ENCODE peak calls at places on chromosome 19, in six cellular contexts. N, T, H, R, W and Z are unnamed samples. For H3K4me1, the result is how much of the 10 kb centered on the place peaks cover.

GRCh38 chr19:33640773-33641172 is 19.0 kb downstream of the CHST8 start:
- DNase-seq in T (no peak), W (no peak), R (no peak), H (no peak), N (no peak), Z (no peak)

GRCh38 chr19:2675892-2676291 is 26.6 kb downstream of the GNG7 start:
- DNase-seq in H (no peak), W (no peak), R (no peak), N (no peak), T (no peak), Z (no peak)

GRCh38 chr19:46602392-46603194 is 1.5 kb downstream of the CALM3 start:
- DNase-seq in W (no peak), H (peak), N (peak), R (peak), T (no peak), Z (no peak)

GRCh38 chr19:5339950-5340636 is 519 bp downstream of the PTPRS start:
- DNase-seq in T (peak), R (no peak), W (no peak), H (no peak), N (peak), Z (no peak)

GRCh38 chr19:2059422-2060201 is 8.6 kb upstream of the MKNK2 start:
- DNase-seq in R (peak), N (peak), W (peak), T (peak), H (no peak), Z (peak)

GRCh38 chr19:43605875-43606568 is 5.9 kb upstream of the SRRM5 start:
- DNase-seq in N (no peak), W (no peak), T (no peak), H (no peak), R (no peak), Z (no peak)

GRCh38 chr19:2394669-2395292 is 32.6 kb downstream of the TIMM13 start:
- DNase-seq in W (no peak), H (no peak), N (no peak), T (no peak), R (no peak), Z (no peak)

GRCh38 chr19:11458236-11458900 is 22.5 kb downstream of the ELAVL3 start:
- DNase-seq in W (no peak), R (no peak), T (no peak), N (no peak), H (no peak), Z (no peak)

GRCh38 chr19:52778811-52779210 is 7.8 kb downstream of the ZNF600 start:
- DNase-seq in T (no peak), N (peak), H (no peak), W (no peak), R (no peak), Z (no peak)

GRCh38 chr19:38277969-38278680 is 13.8 kb downstream of the SPINT2 start:
- DNase-seq in H (no peak), N (peak), W (peak), R (peak), T (no peak), Z (no peak)

GRCh38 chr19:57245959-57246358 is 5.5 kb downstream of the ZNF805 start:
- DNase-seq in R (no peak), N (no peak), H (no peak), W (no peak), T (no peak), Z (no peak)

GRCh38 chr19:1270168-1270853 is 1.2 kb downstream of the CIRBP start:
- DNase-seq in T (no peak), N (peak), W (no peak), H (no peak), R (no peak), Z (peak)

GRCh38 chr19:39321832-39322176 is 1.1 kb upstream of the LRFN1 start:
- DNase-seq in T (no peak), N (no peak), R (no peak), W (no peak), H (no peak), Z (no peak)

GRCh38 chr19:23823952-23824389 is 65.3 kb upstream of the ZNF681 start:
- DNase-seq in T (peak), N (no peak), W (no peak), H (no peak), R (peak), Z (no peak)

GRCh38 chr19:34173145-34173956 is 1.0 kb downstream of the LSM14A start:
- DNase-seq in W (no peak), N (peak), R (peak), H (peak), T (peak), Z (peak)

GRCh38 chr19:7862413-7862951 is 11.7 kb downstream of the PRR36 start:
- DNase-seq in N (peak), W (no peak), H (peak), R (peak), T (peak), Z (peak)
- H3K4me3 ChIP-seq in N (no peak), W (peak), H (peak), R (peak), T (peak), Z (peak)

GRCh38 chr19:18839465-18840287 is 7.9 kb downstream of the UPF1 start:
- DNase-seq in T (no peak), R (peak), N (no peak), W (no peak), H (no peak), Z (no peak)
- H3K27ac ChIP-seq in T (no peak), R (no peak), N (no peak), W (no peak), H (no peak), Z (no peak)

GRCh38 chr19:13004273-13004672 is 9.0 kb downstream of the NFIX start:
- DNase-seq in R (no peak), H (no peak), T (no peak), W (no peak), N (no peak), Z (no peak)

GRCh38 chr19:13002389-13002898 is 7.2 kb downstream of the NFIX start:
- DNase-seq in R (no peak), T (no peak), H (no peak), N (peak), W (no peak), Z (peak)

GRCh38 chr19:13002970-13003540 is 7.8 kb downstream of the NFIX start:
- DNase-seq in R (no peak), W (no peak), T (no peak), N (no peak), H (no peak), Z (no peak)

GRCh38 chr19:13001166-13001501 is 5.9 kb downstream of the NFIX start:
- DNase-seq in N (no peak), T (no peak), R (no peak), W (no peak), H (no peak), Z (peak)

GRCh38 chr19:13001502-13002388 is 6.5 kb downstream of the NFIX start:
- DNase-seq in T (no peak), R (peak), N (peak), W (no peak), H (no peak), Z (peak)
- H3K4me1 ChIP-seq in T (under half), R (under half), N (under half), W (under half), H (under half), Z (half or more)

DNA sequence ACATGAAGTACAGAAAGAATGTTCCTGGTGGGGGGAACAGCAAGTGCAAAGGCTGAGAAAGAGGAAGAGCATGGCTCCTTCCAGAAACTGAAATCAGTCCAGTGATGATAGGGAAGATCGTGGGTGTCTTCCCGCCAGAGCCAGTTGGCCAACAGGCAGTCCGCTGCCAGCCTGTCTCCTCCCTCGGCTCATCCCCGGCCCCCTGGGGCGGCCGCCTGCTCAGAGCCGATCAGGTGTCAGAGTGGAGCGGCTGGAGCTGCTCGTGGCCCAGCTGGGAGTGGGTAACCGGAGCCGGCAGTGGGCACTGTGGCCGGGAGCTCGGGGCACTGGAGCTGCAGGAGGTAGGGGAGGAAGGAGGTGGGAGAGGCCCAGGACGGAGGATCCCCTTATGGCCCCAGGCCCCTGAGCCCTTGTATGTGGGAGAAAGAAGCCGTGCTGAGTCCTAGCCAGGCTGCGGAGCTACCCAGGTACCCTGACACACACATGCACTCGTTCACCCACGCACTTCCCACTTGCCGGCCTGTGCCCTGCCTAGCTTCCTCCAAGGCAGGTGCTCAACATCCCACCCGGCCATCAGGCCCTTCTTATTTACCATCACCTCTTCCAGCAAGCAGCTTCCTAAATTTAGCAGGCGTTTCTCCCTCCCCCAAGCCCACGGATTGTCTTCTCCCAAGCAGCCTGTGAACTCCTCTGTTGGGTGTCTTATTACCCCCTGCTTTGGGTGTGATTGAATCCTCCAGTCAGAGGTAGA is 1.7 kb downstream of the ANKRD24 start:
- DNase-seq in H (no peak), R (no peak), W (no peak), T (peak), N (peak), Z (peak)
- H3K4me3 ChIP-seq in H (no peak), R (no peak), W (no peak), T (no peak), N (no peak), Z (peak)

GRCh38 chr19:53907690-53908089 is 1.4 kb upstream of the CACNG7 start:
- DNase-seq in W (no peak), R (no peak), H (no peak), N (no peak), T (no peak), Z (peak)

GRCh38 chr19:53910170-53910518 is 1.1 kb downstream of the CACNG7 start:
- DNase-seq in H (no peak), R (no peak), W (no peak), T (peak), N (no peak), Z (no peak)

GRCh38 chr19:53909471-53910169 is 542 bp downstream of the CACNG7 start:
- DNase-seq in N (no peak), W (no peak), R (no peak), H (no peak), T (peak), Z (no peak)

GRCh38 chr19:53908106-53908932 is 759 bp upstream of the CACNG7 start:
- DNase-seq in N (peak), H (no peak), T (peak), W (no peak), R (peak), Z (peak)

GRCh38 chr19:53908933-53909415 is at the start of gene CACNG7:
- DNase-seq in R (no peak), N (no peak), H (no peak), T (peak), W (no peak), Z (peak)
- H3K27ac ChIP-seq in R (no peak), N (no peak), H (no peak), T (no peak), W (no peak), Z (no peak)

GRCh38 chr19:44718441-44719261 is 19.7 kb downstream of the CEACAM16 start:
- DNase-seq in N (no peak), H (no peak), R (peak), W (no peak), T (peak), Z (peak)

GRCh38 chr19:44723299-44723951 is 24.5 kb downstream of the CEACAM16 start:
- DNase-seq in W (no peak), T (no peak), N (no peak), H (no peak), R (no peak), Z (no peak)

GRCh38 chr19:44719262-44719701 is 20.3 kb downstream of the CEACAM16 start:
- DNase-seq in T (no peak), R (no peak), H (no peak), N (no peak), W (no peak), Z (no peak)

GRCh38 chr19:44722131-44723121 is 23.5 kb downstream of the CEACAM16 start:
- DNase-seq in H (no peak), N (no peak), W (no peak), R (no peak), T (no peak), Z (no peak)

GRCh38 chr19:44720945-44721344 is 22.0 kb downstream of the CEACAM16 start:
- DNase-seq in W (no peak), T (no peak), H (no peak), N (no peak), R (no peak), Z (no peak)
- H3K4me1 ChIP-seq in W (under half), T (under half), H (under half), N (under half), R (under half), Z (under half)

GRCh38 chr19:36573020-36573947 is at the start of gene ZNF529:
- DNase-seq in R (peak), T (peak), W (peak), N (peak), H (peak), Z (peak)

GRCh38 chr19:36577271-36577996 is 4.3 kb upstream of the ZNF529 start:
- DNase-seq in T (no peak), R (no peak), H (no peak), W (no peak), N (no peak), Z (no peak)

GRCh38 chr19:36572593-36573019 is 486 bp downstream of the ZNF529 start:
- DNase-seq in T (no peak), R (no peak), N (no peak), H (no peak), W (no peak), Z (no peak)

GRCh38 chr19:36573948-36574726 is 1.0 kb upstream of the ZNF529 start:
- DNase-seq in T (no peak), W (no peak), N (peak), H (no peak), R (peak), Z (no peak)

GRCh38 chr19:36574762-36575161 is 1.7 kb upstream of the ZNF529 start:
- DNase-seq in H (no peak), W (no peak), R (no peak), N (peak), T (no peak), Z (no peak)
- H3K4me3 ChIP-seq in H (no peak), W (peak), R (no peak), N (peak), T (peak), Z (peak)

GRCh38 chr19:16657384-16657783 is 2.6 kb downstream of the SMIM7 start:
- DNase-seq in N (no peak), T (no peak), R (no peak), H (no peak), W (no peak), Z (no peak)

GRCh38 chr19:16660763-16661479 is at the start of gene TMEM38A:
- DNase-seq in R (peak), N (peak), H (peak), T (peak), W (no peak), Z (peak)

GRCh38 chr19:16659832-16660708 is at the start of gene SMIM7:
- DNase-seq in W (peak), H (peak), N (peak), R (peak), T (peak), Z (peak)

GRCh38 chr19:16659464-16659831 is 496 bp downstream of the SMIM7 start:
- DNase-seq in W (no peak), R (no peak), H (no peak), N (no peak), T (no peak), Z (no peak)

DNA sequence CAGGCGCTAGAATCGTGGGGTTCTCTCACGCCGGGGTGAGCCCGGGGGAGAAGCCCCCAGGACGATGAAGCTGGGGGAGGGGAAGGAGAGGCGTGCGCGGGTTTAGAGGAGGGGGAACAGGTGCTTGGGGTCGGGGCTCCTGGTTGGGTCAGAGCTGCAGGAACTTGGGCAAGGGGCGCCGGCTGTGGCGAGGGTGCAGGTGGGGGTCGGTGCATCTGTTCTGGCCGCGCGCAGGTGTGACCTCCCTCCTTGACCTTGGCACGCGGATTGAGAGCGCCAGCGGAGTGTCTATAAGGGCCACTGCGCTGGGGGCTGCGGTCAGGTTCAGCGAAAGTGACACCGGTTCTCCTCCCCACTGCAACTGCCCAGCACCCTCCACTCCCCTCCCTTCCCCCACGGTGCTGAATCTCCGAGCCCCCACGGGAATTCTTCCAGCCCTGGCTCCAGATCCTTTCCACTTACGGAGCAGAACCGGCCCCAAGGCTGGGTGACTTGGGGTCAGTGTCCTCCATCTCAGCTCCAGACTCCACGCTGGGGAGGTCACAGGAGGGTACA is 618 bp downstream of the TMEM38A start:
- DNase-seq in N (peak), T (peak), R (peak), W (no peak), H (peak), Z (peak)
- H3K27ac ChIP-seq in N (no peak), T (no peak), R (peak), W (peak), H (peak), Z (peak)

DNA sequence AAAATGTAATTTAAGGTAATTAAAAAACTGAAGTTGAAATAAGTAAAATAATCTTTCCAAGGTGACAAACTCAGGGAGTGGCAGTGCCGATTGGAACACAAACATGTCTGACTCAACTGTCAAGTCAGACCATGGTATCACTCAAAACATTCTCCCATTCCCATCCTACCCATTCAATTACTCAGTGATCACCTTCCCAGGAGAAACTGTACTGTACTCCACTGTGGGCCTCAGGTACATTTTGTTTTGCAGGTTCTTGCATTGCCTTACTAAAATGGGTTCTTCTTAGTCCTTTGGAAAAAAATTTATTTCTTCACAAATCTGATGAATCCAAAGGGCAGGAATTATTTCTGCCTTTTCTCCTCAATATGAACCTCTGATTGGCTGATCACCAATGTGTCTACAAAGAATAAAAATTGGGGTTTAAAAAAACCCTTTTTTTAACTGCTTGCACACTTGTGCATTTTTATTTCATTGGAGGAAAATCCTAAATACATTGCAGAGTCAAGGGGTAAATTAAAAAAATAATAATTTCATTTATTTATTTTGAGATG is 96.8 kb downstream of the ZNF429 start:
- DNase-seq in R (no peak), W (no peak), T (no peak), H (no peak), N (no peak), Z (no peak)
- H3K4me1 ChIP-seq in R (under half), W (under half), T (under half), H (under half), N (under half), Z (under half)

GRCh38 chr19:7916908-7917291 is 2.3 kb downstream of the TGFBR3L start:
- DNase-seq in H (no peak), N (no peak), T (no peak), W (no peak), R (no peak), Z (no peak)
- H3K4me3 ChIP-seq in H (peak), N (peak), T (peak), W (peak), R (no peak), Z (peak)